ENCODE peak calls at places on chromosomes 13 and 19, in nine cellular contexts. One of them, this sample, is unnamed.

GRCh38 chr19:45468159-45468651 is 409 bp downstream of the FOSB start:
- DNase-seq in AG04450: no peak
- DNase-seq in stomach: peak; percentile 35
- DNase-seq in left ventricle myocardium inferior: no peak
- DNase-seq in tibial nerve: peak; percentile 26
- DNase-seq in choroid plexus epithelial cell: peak; percentile 42
- DNase-seq in cardiac fibroblast: peak; percentile 43
- DNase-seq in CD4-positive, alpha-beta T cell: peak; percentile 23
- DNase-seq in BE2C: no peak
- DNase-seq in this sample: peak; percentile 62

GRCh38 chr19:38650180-38650775 is 2.8 kb downstream of the ACTN4 start:
- DNase-seq in AG04450: no peak
- DNase-seq in stomach: peak; percentile 43
- DNase-seq in left ventricle myocardium inferior: no peak
- DNase-seq in tibial nerve: no peak
- DNase-seq in choroid plexus epithelial cell: no peak
- DNase-seq in cardiac fibroblast: no peak
- DNase-seq in CD4-positive, alpha-beta T cell: no peak
- DNase-seq in BE2C: no peak
- DNase-seq in this sample: no peak

GRCh38 chr19:43699506-43700367 is 16.1 kb upstream of the IRGC start:
- DNase-seq in AG04450: no peak
- DNase-seq in stomach: peak; percentile 34
- DNase-seq in left ventricle myocardium inferior: peak; percentile 23
- DNase-seq in tibial nerve: no peak
- DNase-seq in choroid plexus epithelial cell: peak; percentile 34
- DNase-seq in cardiac fibroblast: peak; percentile 21
- DNase-seq in CD4-positive, alpha-beta T cell: no peak
- DNase-seq in BE2C: peak; percentile 28
- DNase-seq in this sample: peak; percentile 28

GRCh38 chr19:49847731-49848696 is 2.9 kb upstream of the PTOV1 start:
- DNase-seq in AG04450: peak; percentile 49
- DNase-seq in stomach: no peak
- DNase-seq in left ventricle myocardium inferior: no peak
- DNase-seq in tibial nerve: no peak
- DNase-seq in choroid plexus epithelial cell: peak; percentile 93
- DNase-seq in cardiac fibroblast: peak; percentile 93
- DNase-seq in CD4-positive, alpha-beta T cell: no peak
- DNase-seq in BE2C: no peak
- DNase-seq in this sample: peak; percentile 34

GRCh38 chr13:73335226-73335625 is 276.4 kb downstream of the KLF5 start:
- DNase-seq in AG04450: no peak
- DNase-seq in stomach: no peak
- DNase-seq in left ventricle myocardium inferior: no peak
- DNase-seq in tibial nerve: no peak
- DNase-seq in choroid plexus epithelial cell: peak; percentile 73
- DNase-seq in cardiac fibroblast: peak; percentile 83
- DNase-seq in CD4-positive, alpha-beta T cell: no peak
- DNase-seq in BE2C: no peak
- DNase-seq in this sample: no peak

GRCh38 chr13:104086205-104086604 is 1020.0 kb upstream of the SLC10A2 start:
- DNase-seq in AG04450: no peak
- DNase-seq in stomach: no peak
- DNase-seq in left ventricle myocardium inferior: no peak
- DNase-seq in tibial nerve: no peak
- DNase-seq in choroid plexus epithelial cell: no peak
- DNase-seq in cardiac fibroblast: no peak
- DNase-seq in CD4-positive, alpha-beta T cell: no peak
- DNase-seq in BE2C: no peak
- DNase-seq in this sample: no peak

GRCh38 chr19:13160557-13160956 is 10.3 kb downstream of the IER2 start:
- DNase-seq in AG04450: no peak
- DNase-seq in stomach: no peak
- DNase-seq in left ventricle myocardium inferior: no peak
- DNase-seq in tibial nerve: no peak
- DNase-seq in choroid plexus epithelial cell: no peak
- DNase-seq in cardiac fibroblast: peak; percentile 52
- DNase-seq in CD4-positive, alpha-beta T cell: no peak
- DNase-seq in BE2C: no peak
- DNase-seq in this sample: no peak

GRCh38 chr19:9709305-9709704 is 34.4 kb upstream of the ZNF562 start:
- DNase-seq in AG04450: no peak
- DNase-seq in stomach: no peak
- DNase-seq in left ventricle myocardium inferior: no peak
- DNase-seq in tibial nerve: no peak
- DNase-seq in choroid plexus epithelial cell: no peak
- DNase-seq in cardiac fibroblast: no peak
- DNase-seq in CD4-positive, alpha-beta T cell: no peak
- DNase-seq in BE2C: no peak
- DNase-seq in this sample: no peak

GRCh38 chr19:58543826-58544590 is at the start of gene TRIM28:
- DNase-seq in AG04450: peak; percentile 99
- DNase-seq in stomach: peak; percentile 99
- DNase-seq in left ventricle myocardium inferior: peak; percentile 98
- DNase-seq in tibial nerve: peak; percentile 98
- DNase-seq in choroid plexus epithelial cell: peak; percentile 99
- DNase-seq in cardiac fibroblast: peak; percentile 99
- DNase-seq in CD4-positive, alpha-beta T cell: peak; percentile 100
- DNase-seq in BE2C: peak; percentile 94
- DNase-seq in this sample: peak; percentile 100

GRCh38 chr19:51339313-51339686 is 2.6 kb downstream of the VSIG10L start:
- DNase-seq in AG04450: no peak
- DNase-seq in stomach: no peak
- DNase-seq in left ventricle myocardium inferior: no peak
- DNase-seq in tibial nerve: no peak
- DNase-seq in choroid plexus epithelial cell: no peak
- DNase-seq in cardiac fibroblast: no peak
- DNase-seq in CD4-positive, alpha-beta T cell: no peak
- DNase-seq in BE2C: no peak
- DNase-seq in this sample: no peak

GRCh38 chr19:42010245-42011126 is 16.5 kb upstream of the ATP1A3 start:
- DNase-seq in AG04450: no peak
- DNase-seq in stomach: no peak
- DNase-seq in left ventricle myocardium inferior: no peak
- DNase-seq in tibial nerve: no peak
- DNase-seq in choroid plexus epithelial cell: peak; percentile 76
- DNase-seq in cardiac fibroblast: peak; percentile 51
- DNase-seq in CD4-positive, alpha-beta T cell: no peak
- DNase-seq in BE2C: no peak
- DNase-seq in this sample: no peak

GRCh38 chr19:10497371-10497770 is 5.8 kb downstream of the KEAP1 start:
- DNase-seq in AG04450: no peak
- DNase-seq in stomach: no peak
- DNase-seq in left ventricle myocardium inferior: no peak
- DNase-seq in tibial nerve: no peak
- DNase-seq in choroid plexus epithelial cell: no peak
- DNase-seq in cardiac fibroblast: no peak
- DNase-seq in CD4-positive, alpha-beta T cell: no peak
- DNase-seq in BE2C: no peak
- DNase-seq in this sample: no peak

GRCh38 chr19:4639531-4640246 is 373 bp downstream of the TNFAIP8L1 start:
- DNase-seq in AG04450: no peak
- DNase-seq in stomach: no peak
- DNase-seq in left ventricle myocardium inferior: no peak
- DNase-seq in tibial nerve: no peak
- DNase-seq in choroid plexus epithelial cell: no peak
- DNase-seq in cardiac fibroblast: no peak
- DNase-seq in CD4-positive, alpha-beta T cell: no peak
- DNase-seq in BE2C: peak; percentile 47
- DNase-seq in this sample: no peak

GRCh38 chr19:41305923-41306322 is 4.0 kb upstream of the CCDC97 start:
- DNase-seq in AG04450: no peak
- DNase-seq in stomach: no peak
- DNase-seq in left ventricle myocardium inferior: no peak
- DNase-seq in tibial nerve: no peak
- DNase-seq in choroid plexus epithelial cell: no peak
- DNase-seq in cardiac fibroblast: no peak
- DNase-seq in CD4-positive, alpha-beta T cell: no peak
- DNase-seq in BE2C: no peak
- DNase-seq in this sample: peak; percentile 23

GRCh38 chr19:7337380-7338194 is 11.2 kb upstream of the ARHGEF18 start:
- DNase-seq in AG04450: no peak
- DNase-seq in stomach: no peak
- DNase-seq in left ventricle myocardium inferior: no peak
- DNase-seq in tibial nerve: peak; percentile 24
- DNase-seq in choroid plexus epithelial cell: no peak
- DNase-seq in cardiac fibroblast: no peak
- DNase-seq in CD4-positive, alpha-beta T cell: no peak
- DNase-seq in BE2C: no peak
- DNase-seq in this sample: peak; percentile 64

GRCh38 chr13:106038752-106039151 is 496.7 kb downstream of the EFNB2 start:
- DNase-seq in AG04450: peak; percentile 44
- DNase-seq in stomach: no peak
- DNase-seq in left ventricle myocardium inferior: no peak
- DNase-seq in tibial nerve: no peak
- DNase-seq in choroid plexus epithelial cell: peak; percentile 83
- DNase-seq in cardiac fibroblast: peak; percentile 87
- DNase-seq in CD4-positive, alpha-beta T cell: no peak
- DNase-seq in BE2C: no peak
- DNase-seq in this sample: no peak

GRCh38 chr13:60329221-60329983 is 67.6 kb upstream of the TDRD3 start:
- DNase-seq in AG04450: no peak
- DNase-seq in stomach: peak; percentile 34
- DNase-seq in left ventricle myocardium inferior: no peak
- DNase-seq in tibial nerve: no peak
- DNase-seq in choroid plexus epithelial cell: peak; percentile 70
- DNase-seq in cardiac fibroblast: peak; percentile 55
- DNase-seq in CD4-positive, alpha-beta T cell: no peak
- DNase-seq in BE2C: peak; percentile 55
- DNase-seq in this sample: peak; percentile 40

GRCh38 chr19:39987167-39987566 is 9.7 kb upstream of the ZNF546 start:
- DNase-seq in AG04450: no peak
- DNase-seq in stomach: no peak
- DNase-seq in left ventricle myocardium inferior: no peak
- DNase-seq in tibial nerve: no peak
- DNase-seq in choroid plexus epithelial cell: no peak
- DNase-seq in cardiac fibroblast: no peak
- DNase-seq in CD4-positive, alpha-beta T cell: no peak
- DNase-seq in BE2C: no peak
- DNase-seq in this sample: no peak

GRCh38 chr13:110261166-110262081 is 45.5 kb downstream of the COL4A1 start:
- DNase-seq in AG04450: no peak
- DNase-seq in stomach: no peak
- DNase-seq in left ventricle myocardium inferior: no peak
- DNase-seq in tibial nerve: no peak
- DNase-seq in choroid plexus epithelial cell: no peak
- DNase-seq in cardiac fibroblast: no peak
- DNase-seq in CD4-positive, alpha-beta T cell: no peak
- DNase-seq in BE2C: no peak
- DNase-seq in this sample: no peak

GRCh38 chr19:10995926-10996600 is 35.2 kb downstream of the SMARCA4 start:
- DNase-seq in AG04450: no peak
- DNase-seq in stomach: no peak
- DNase-seq in left ventricle myocardium inferior: no peak
- DNase-seq in tibial nerve: no peak
- DNase-seq in choroid plexus epithelial cell: no peak
- DNase-seq in cardiac fibroblast: no peak
- DNase-seq in CD4-positive, alpha-beta T cell: no peak
- DNase-seq in BE2C: no peak
- DNase-seq in this sample: no peak

GRCh38 chr19:48520134-48520533 is 8.5 kb upstream of the LMTK3 start:
- DNase-seq in AG04450: no peak
- DNase-seq in stomach: no peak
- DNase-seq in left ventricle myocardium inferior: no peak
- DNase-seq in tibial nerve: no peak
- DNase-seq in choroid plexus epithelial cell: no peak
- DNase-seq in cardiac fibroblast: no peak
- DNase-seq in CD4-positive, alpha-beta T cell: no peak
- DNase-seq in BE2C: no peak
- DNase-seq in this sample: no peak

GRCh38 chr13:52743988-52744387 is 4.4 kb upstream of the CNMD start:
- DNase-seq in AG04450: no peak
- DNase-seq in stomach: no peak
- DNase-seq in left ventricle myocardium inferior: no peak
- DNase-seq in tibial nerve: no peak
- DNase-seq in choroid plexus epithelial cell: peak; percentile 5
- DNase-seq in cardiac fibroblast: no peak
- DNase-seq in CD4-positive, alpha-beta T cell: no peak
- DNase-seq in BE2C: no peak
- DNase-seq in this sample: no peak
- TF ChIP-seq CTCF in AG04450: no peak
- TF ChIP-seq CTCF in stomach: no peak
- TF ChIP-seq CTCF in left ventricle myocardium inferior: no peak
- TF ChIP-seq CTCF in tibial nerve: no peak
- TF ChIP-seq CTCF in choroid plexus epithelial cell: no peak
- TF ChIP-seq CTCF in cardiac fibroblast: no peak
- TF ChIP-seq CTCF in CD4-positive, alpha-beta T cell: no peak
- TF ChIP-seq CTCF in BE2C: peak; percentile 5
- TF ChIP-seq CTCF in this sample: no peak

GRCh38 chr13:75760182-75760981 is 124.3 kb downstream of the LMO7 start:
- DNase-seq in AG04450: no peak
- DNase-seq in stomach: peak; percentile 85
- DNase-seq in left ventricle myocardium inferior: no peak
- DNase-seq in tibial nerve: no peak
- DNase-seq in choroid plexus epithelial cell: peak; percentile 45
- DNase-seq in cardiac fibroblast: peak; percentile 25
- DNase-seq in CD4-positive, alpha-beta T cell: no peak
- DNase-seq in BE2C: no peak
- DNase-seq in this sample: peak; percentile 30
- TF ChIP-seq CTCF in AG04450: peak; percentile 31
- TF ChIP-seq CTCF in stomach: peak; percentile 19
- TF ChIP-seq CTCF in left ventricle myocardium inferior: peak; percentile 33
- TF ChIP-seq CTCF in tibial nerve: no peak
- TF ChIP-seq CTCF in choroid plexus epithelial cell: peak; percentile 26
- TF ChIP-seq CTCF in cardiac fibroblast: no peak
- TF ChIP-seq CTCF in CD4-positive, alpha-beta T cell: peak; percentile 37
- TF ChIP-seq CTCF in BE2C: no peak
- TF ChIP-seq CTCF in this sample: peak; percentile 46

DNA sequence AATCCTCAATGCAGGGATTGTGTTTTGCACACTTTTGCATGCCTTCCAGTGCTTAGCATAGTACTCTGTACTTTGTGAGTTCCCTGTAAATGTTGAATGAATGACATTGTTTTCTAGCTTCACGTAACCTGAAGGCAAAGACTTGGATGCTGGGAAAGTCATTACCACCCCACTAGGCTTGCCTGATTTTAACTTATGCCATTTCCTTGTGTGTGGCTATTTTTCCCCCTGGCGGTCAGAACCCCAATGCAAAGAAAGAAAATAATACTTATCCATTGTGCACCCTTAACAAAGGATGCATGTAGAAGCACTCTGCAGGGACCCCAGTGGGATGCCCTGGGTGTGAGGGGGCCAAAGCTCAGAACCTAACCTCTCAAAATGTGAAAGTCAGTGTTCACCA is 1.2 kb upstream of the ENOX1 start:
- DNase-seq in AG04450: no peak
- DNase-seq in stomach: no peak
- DNase-seq in left ventricle myocardium inferior: no peak
- DNase-seq in tibial nerve: peak; percentile 16
- DNase-seq in choroid plexus epithelial cell: peak; percentile 78
- DNase-seq in cardiac fibroblast: peak; percentile 84
- DNase-seq in CD4-positive, alpha-beta T cell: no peak
- DNase-seq in BE2C: peak; percentile 67
- DNase-seq in this sample: no peak
- TF ChIP-seq CTCF in AG04450: peak; percentile 23
- TF ChIP-seq CTCF in stomach: no peak
- TF ChIP-seq CTCF in left ventricle myocardium inferior: peak; percentile 45
- TF ChIP-seq CTCF in tibial nerve: peak; percentile 20
- TF ChIP-seq CTCF in choroid plexus epithelial cell: peak; percentile 75
- TF ChIP-seq CTCF in cardiac fibroblast: peak; percentile 66
- TF ChIP-seq CTCF in CD4-positive, alpha-beta T cell: no peak
- TF ChIP-seq CTCF in BE2C: peak; percentile 83
- TF ChIP-seq CTCF in this sample: no peak

GRCh38 chr13:97574926-97575325 is 141.0 kb downstream of the RAP2A start:
- DNase-seq in AG04450: peak; percentile 23
- DNase-seq in stomach: no peak
- DNase-seq in left ventricle myocardium inferior: peak; percentile 21
- DNase-seq in tibial nerve: no peak
- DNase-seq in choroid plexus epithelial cell: peak; percentile 80
- DNase-seq in cardiac fibroblast: peak; percentile 62
- DNase-seq in CD4-positive, alpha-beta T cell: no peak
- DNase-seq in BE2C: peak; percentile 36
- DNase-seq in this sample: peak; percentile 19
- TF ChIP-seq CTCF in AG04450: peak; percentile 73
- TF ChIP-seq CTCF in stomach: no peak
- TF ChIP-seq CTCF in left ventricle myocardium inferior: peak; percentile 57
- TF ChIP-seq CTCF in tibial nerve: peak; percentile 56
- TF ChIP-seq CTCF in choroid plexus epithelial cell: peak; percentile 89
- TF ChIP-seq CTCF in cardiac fibroblast: peak; percentile 74
- TF ChIP-seq CTCF in CD4-positive, alpha-beta T cell: no peak
- TF ChIP-seq CTCF in BE2C: peak; percentile 60
- TF ChIP-seq CTCF in this sample: no peak

This sample was measured in activated CD8-positive, alpha-beta T cell treated with anti-CD3 and anti-CD28 coated beads for 36 hours.